ENCODE peak calls at places on chromosomes 11 and 22, in five cellular contexts. X, U, I, P and Q are unnamed samples.

GRCh38 chr11:116072776-116073175 is 568.6 kb upstream of the CADM1 start:
- DNase-seq in X (no peak), U (no peak), I (no peak), P (no peak), Q (no peak)

GRCh38 chr11:30423886-30424285 is 101.0 kb downstream of the ARL14EP start:
- DNase-seq in X (no peak), U (no peak), P (no peak), I (no peak), Q (no peak)

GRCh38 chr11:116109228-116109627 is 605.0 kb upstream of the CADM1 start:
- DNase-seq in X (no peak), U (peak), I (no peak), P (no peak), Q (no peak)

GRCh38 chr11:11798586-11799438 is 43.0 kb upstream of the USP47 start:
- DNase-seq in X (peak), I (peak), U (peak), P (peak), Q (peak)

GRCh38 chr11:61754534-61755482 is 2.4 kb downstream of the MYRF start:
- DNase-seq in X (no peak), I (no peak), P (no peak), U (peak), Q (peak)

GRCh38 chr11:17504330-17505107 is 27.9 kb upstream of the ABCC8 start:
- DNase-seq in P (peak), U (peak), X (peak), I (peak), Q (peak)

GRCh38 chr11:76939219-76939631 is 78.5 kb downstream of the ACER3 start:
- DNase-seq in I (no peak), U (no peak), P (no peak), X (no peak), Q (no peak)

GRCh38 chr11:1072116-1072820 is 2.4 kb upstream of the MUC2 start:
- DNase-seq in U (peak), X (peak), P (peak), I (no peak), Q (peak)

GRCh38 chr11:36931167-36931566 is 333.1 kb upstream of the RAG2 start:
- DNase-seq in U (no peak), I (no peak), P (no peak), X (no peak), Q (no peak)

GRCh38 chr22:50399751-50400331 is 56.7 kb downstream of the PPP6R2 start:
- DNase-seq in P (peak), X (peak), U (no peak), I (no peak), Q (peak)

GRCh38 chr11:118604566-118604965 is 2.8 kb upstream of the PHLDB1 start:
- DNase-seq in P (no peak), U (no peak), X (no peak), I (no peak), Q (no peak)

GRCh38 chr11:46912526-46913150 is 5.7 kb downstream of the LRP4 start:
- DNase-seq in P (no peak), X (no peak), I (no peak), U (no peak), Q (no peak)

GRCh38 chr11:76215946-76216345 is 9.6 kb upstream of the WNT11 start:
- DNase-seq in U (no peak), X (peak), I (no peak), P (no peak), Q (no peak)

DNA sequence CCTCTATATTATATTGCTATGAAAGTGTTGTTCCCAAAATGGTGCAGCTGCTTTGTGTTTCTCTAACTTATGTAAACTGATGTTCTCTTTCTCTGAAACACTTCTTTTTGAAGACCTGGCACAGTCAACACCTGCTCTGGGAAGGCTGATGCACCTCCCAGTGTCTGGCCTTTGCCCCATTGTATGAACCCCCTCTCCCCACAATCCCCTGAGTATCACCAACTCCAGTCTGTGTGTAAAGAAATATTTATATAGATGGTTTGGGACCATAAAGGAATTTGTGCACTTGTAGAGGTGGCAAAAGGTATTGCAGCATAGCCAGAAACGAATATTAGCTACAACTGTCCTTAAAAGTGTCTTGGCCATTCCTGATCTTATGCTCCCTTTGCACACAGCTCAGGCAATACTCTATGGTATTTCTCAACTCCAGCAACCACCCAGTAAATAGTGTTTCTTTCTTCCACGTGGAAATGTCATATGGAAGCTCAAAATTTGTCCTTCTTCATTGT is 365.2 kb upstream of the DDI1 start:
- DNase-seq in X (no peak), U (no peak), I (no peak), P (no peak), Q (no peak)
- TF ChIP-seq CTCF in X (no peak), U (no peak), I (peak), P (no peak), Q (peak)

DNA sequence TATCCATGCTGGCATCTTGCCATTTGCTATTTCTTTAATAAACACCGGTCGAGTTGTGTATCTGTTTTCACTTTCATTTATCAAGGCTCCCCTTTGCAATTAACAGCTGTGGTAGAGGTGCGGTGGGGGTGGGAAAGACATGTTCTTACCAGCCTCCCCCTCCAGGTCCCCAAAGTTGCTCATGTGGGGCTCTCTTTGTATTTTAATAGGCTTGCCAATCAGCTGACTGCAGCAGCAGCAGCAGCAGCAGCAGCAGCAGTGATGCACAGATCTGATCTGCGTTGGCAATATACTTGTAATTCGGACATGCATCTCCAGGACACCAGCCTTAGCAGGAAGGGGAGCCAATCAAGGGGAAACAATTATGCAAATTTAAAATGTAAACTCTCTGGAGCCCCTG is 40.3 kb upstream of the E2F8 start:
- DNase-seq in I (peak), U (no peak), X (no peak), P (no peak), Q (no peak)
- H3K4me3 ChIP-seq in I (peak), U (no peak), X (no peak), P (no peak), Q (no peak)

GRCh38 chr11:129705341-129705740 is 110.3 kb upstream of the TMEM45B start:
- DNase-seq in P (no peak), I (no peak), U (no peak), X (no peak), Q (no peak)
- TF ChIP-seq CTCF in P (no peak), I (no peak), U (no peak), X (no peak), Q (no peak)

GRCh38 chr22:45235101-45235777 is 5.5 kb downstream of the KIAA0930 start:
- DNase-seq in X (peak), P (peak), I (peak), U (no peak), Q (no peak)

GRCh38 chr22:45235851-45236342 is 4.8 kb downstream of the KIAA0930 start:
- DNase-seq in U (no peak), P (no peak), I (peak), X (no peak), Q (no peak)

GRCh38 chr22:45238431-45239377 is 2.0 kb downstream of the KIAA0930 start:
- DNase-seq in I (no peak), U (no peak), P (no peak), X (no peak), Q (no peak)

GRCh38 chr22:45239378-45240136 is 1.1 kb downstream of the KIAA0930 start:
- DNase-seq in I (no peak), P (no peak), U (no peak), X (no peak), Q (no peak)

DNA sequence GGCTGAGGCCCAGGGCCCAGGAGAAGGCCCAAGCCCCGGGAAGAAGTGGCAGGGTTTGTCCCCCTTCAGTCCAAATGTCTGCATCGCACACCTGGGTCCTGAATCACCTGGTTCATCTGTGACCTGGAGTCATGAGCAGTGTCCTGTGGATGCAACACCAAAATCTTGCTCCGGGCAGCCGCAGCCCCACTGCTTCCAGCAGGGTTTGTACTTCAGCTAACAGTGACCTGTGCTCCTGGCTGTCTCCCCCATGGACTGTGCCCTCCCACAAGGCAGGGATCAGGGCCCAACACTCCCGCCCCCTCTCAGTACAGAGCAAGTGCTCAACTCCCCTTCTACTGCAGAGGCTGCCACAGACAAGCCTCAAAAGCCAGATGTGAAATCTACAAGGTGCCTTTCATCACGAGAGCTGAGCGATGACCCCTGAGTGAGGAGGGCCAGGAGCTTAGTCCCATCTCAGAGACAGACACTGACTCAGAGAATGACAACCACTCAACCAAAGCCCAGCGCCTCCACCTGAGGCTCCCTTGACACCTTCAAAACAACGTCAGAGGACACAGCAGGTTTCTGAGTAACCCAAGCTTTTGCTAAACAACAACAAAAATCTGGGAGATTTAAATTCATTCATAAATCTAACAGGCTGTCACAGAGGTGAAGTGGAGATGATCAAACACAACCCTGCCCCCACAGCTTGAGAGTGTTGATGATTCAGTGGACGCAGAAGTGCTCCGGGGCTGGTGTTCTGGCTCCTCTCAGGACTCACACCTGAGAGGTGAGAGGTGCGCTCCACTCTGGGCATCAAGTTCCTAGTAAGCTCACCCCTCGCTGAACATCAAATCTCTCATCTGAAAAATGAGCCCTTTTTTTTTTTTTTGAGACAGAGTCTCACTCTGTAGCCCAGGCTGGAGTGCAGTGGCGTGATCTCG is 3.4 kb downstream of the KIAA0930 start:
- DNase-seq in X (no peak), P (no peak), I (no peak), U (no peak), Q (no peak)
- H3K4me3 ChIP-seq in X (no peak), P (no peak), I (no peak), U (no peak), Q (no peak)

GRCh38 chr11:133825666-133826065 is 19.6 kb downstream of the SPATA19 start:
- DNase-seq in U (no peak), X (no peak), P (no peak), I (no peak), Q (no peak)

GRCh38 chr11:133821776-133822175 is 23.5 kb downstream of the SPATA19 start:
- DNase-seq in X (no peak), U (no peak), P (peak), I (peak), Q (peak)

GRCh38 chr11:133825156-133825555 is 20.2 kb downstream of the SPATA19 start:
- DNase-seq in P (no peak), U (no peak), X (no peak), I (no peak), Q (no peak)

GRCh38 chr11:133824593-133824992 is 20.7 kb downstream of the SPATA19 start:
- DNase-seq in U (no peak), I (no peak), P (no peak), X (no peak), Q (no peak)

DNA sequence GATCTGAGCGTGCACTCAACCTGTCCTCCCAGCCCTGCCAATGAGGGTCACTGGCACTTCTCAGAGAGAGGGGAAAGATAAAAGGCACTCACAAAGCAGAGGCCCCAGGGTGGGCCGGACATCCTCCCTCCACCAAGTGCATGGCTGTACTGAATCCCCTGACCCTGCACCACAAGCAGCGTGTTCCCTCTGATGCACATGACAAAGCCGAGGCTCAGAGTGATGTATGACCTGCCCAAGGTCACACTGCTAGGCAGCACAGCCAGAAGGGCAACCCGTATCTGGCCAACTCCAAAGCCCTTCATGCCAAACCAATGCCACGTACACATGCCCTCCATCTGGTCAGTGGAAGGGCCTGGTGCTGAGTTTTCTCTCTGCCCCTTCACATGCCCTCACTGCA is 22.1 kb downstream of the SPATA19 start:
- DNase-seq in I (no peak), X (no peak), P (no peak), U (no peak), Q (no peak)
- TF ChIP-seq CTCF in I (no peak), X (no peak), P (no peak), U (no peak), Q (no peak)

DNA sequence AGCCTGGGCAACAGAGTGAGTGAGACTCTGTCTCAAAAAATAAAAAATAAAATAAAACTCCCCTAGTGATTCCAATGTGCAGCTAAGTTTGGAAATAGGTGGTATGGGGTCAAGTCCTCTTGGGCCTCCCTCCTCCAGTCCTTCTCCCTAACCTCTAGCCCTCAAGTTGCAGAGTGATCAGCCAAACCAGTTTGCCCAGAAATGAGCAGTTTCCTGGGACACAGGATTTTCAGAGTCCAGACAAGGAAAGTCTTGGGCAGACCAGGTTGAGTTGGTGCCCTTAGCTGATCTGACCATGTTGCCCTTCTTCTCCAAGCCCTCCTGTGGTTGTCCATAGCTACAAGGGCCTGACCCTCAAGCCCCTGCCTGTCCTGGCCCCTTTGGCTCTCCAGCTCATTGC is 7.9 kb downstream of the TCN2 start:
- DNase-seq in I (no peak), P (no peak), U (no peak), X (no peak), Q (no peak)
- H3K4me3 ChIP-seq in I (no peak), P (no peak), U (no peak), X (no peak), Q (no peak)

DNA sequence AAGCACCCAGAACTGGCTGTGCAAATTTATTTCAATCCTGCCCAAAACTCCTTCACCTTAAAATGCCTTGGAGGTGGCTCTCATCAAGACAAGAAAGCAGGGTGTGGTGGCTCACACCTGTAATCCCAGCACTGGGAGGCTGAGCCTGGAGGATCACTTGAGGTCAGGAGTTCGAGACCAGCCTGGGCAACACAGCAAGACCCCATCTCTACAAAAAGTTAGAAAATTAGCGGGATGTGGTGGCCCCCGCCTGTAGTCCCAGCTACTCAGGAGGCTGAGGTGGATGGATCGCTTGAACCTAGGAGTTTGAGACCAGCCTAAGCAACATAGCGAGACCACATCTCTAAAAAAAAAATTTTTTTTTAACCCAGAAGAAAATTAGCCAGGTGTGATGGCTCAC is 689 bp upstream of the RAB39A start:
- DNase-seq in I (no peak), P (no peak), U (no peak), X (no peak), Q (no peak)
- TF ChIP-seq CTCF in I (no peak), P (no peak), U (no peak), X (no peak), Q (no peak)

DNA sequence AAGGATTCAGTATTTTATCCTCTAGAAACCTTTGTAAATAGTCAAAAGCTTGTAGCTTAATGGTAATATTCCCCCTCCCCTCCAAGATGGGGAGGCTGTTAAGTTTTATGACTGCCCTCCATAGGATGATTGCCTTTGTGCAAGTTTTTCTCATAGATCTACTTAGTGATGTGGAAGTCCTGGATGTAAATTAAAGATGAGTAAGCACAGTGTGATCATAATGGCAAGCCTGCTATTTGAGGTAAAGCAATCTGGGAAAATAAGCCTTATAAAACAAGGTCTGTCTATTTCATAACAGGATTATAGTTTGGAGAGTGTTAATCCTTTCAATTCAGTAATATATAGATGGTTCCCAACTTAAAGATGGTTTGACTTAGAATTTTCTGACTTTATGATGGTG is 216.3 kb downstream of the DDX10 start:
- DNase-seq in U (no peak), P (no peak), X (no peak), I (no peak), Q (no peak)
- H3K4me3 ChIP-seq in U (no peak), P (no peak), X (no peak), I (no peak), Q (no peak)

GRCh38 chr11:117238221-117238620 is 5.8 kb downstream of the RNF214 start:
- DNase-seq in U (no peak), P (no peak), X (no peak), I (no peak), Q (no peak)

DNA sequence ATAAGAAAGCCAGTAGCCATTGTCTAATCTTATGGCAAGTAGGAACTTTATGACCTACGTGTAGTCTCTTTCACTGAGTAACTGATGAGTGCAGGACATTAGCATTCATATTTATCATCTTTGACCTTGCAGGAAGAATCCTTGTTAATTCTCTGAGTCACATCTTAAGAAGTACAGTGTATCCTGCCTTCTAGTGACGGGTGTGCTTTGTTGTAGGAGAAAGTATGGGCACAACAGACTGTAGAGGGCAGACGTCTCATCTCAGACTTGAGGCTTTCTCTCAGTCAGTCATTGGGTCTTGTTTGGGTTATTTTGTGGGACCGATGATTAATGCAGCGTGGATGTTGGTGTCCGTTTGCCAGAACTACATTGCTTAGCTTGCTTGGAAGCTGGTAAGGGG is 6.8 kb downstream of the RNF214 start:
- DNase-seq in U (no peak), P (no peak), X (no peak), I (no peak), Q (peak)
- TF ChIP-seq CTCF in U (no peak), P (no peak), X (no peak), I (no peak), Q (peak)